ENCODE peak calls at places on chromosomes 2 and 18, in ten cellular contexts. O, C, J, M, D, Y, X, H, I and F are unnamed samples.

GRCh38 chr18:40124107-40124506 is 1830.9 kb upstream of the PIK3C3 start:
- DNase-seq in O (no peak), C (no peak), J (no peak), M (peak), D (no peak), Y (no peak), X (no peak), H (no peak), I (no peak), F (no peak)

GRCh38 chr2:232342635-232343565 is 35.7 kb upstream of the ALPP start:
- DNase-seq in O (no peak), C (no peak), J (no peak), M (no peak), D (peak), Y (no peak), X (no peak), H (no peak), I (no peak), F (no peak)

GRCh38 chr2:60826126-60826525 is 55.2 kb upstream of the REL start:
- DNase-seq in O (no peak), C (no peak), J (no peak), M (peak), D (no peak), Y (no peak), X (no peak), H (no peak), I (no peak), F (no peak)

GRCh38 chr2:58387701-58388100 is 146.6 kb upstream of the FANCL start:
- DNase-seq in O (no peak), C (no peak), J (no peak), M (peak), D (no peak), Y (no peak), X (no peak), H (no peak), I (no peak), F (no peak)

GRCh38 chr2:96119981-96120720 is 3.8 kb upstream of the ADRA2B start:
- DNase-seq in O (no peak), C (no peak), J (peak), M (no peak), D (no peak), Y (no peak), X (no peak), H (no peak), I (no peak), F (no peak)

GRCh38 chr2:219542931-219543595 is 546 bp downstream of the CHPF start:
- DNase-seq in O (peak), C (peak), J (peak), M (peak), D (no peak), Y (no peak), X (no peak), H (peak), I (no peak), F (no peak)

GRCh38 chr2:67877281-67877680 is 185.5 kb downstream of the C1D start:
- DNase-seq in O (no peak), C (no peak), J (no peak), M (no peak), D (peak), Y (no peak), X (no peak), H (no peak), I (no peak), F (peak)

GRCh38 chr18:79925656-79925979 is 25.8 kb downstream of the SLC66A2 start:
- DNase-seq in O (no peak), C (no peak), J (no peak), M (no peak), D (no peak), Y (no peak), X (no peak), H (peak), I (no peak), F (no peak)

GRCh38 chr2:241820625-241821384 is 11.8 kb downstream of the NEU4 start:
- DNase-seq in O (no peak), C (no peak), J (no peak), M (no peak), D (no peak), Y (no peak), X (no peak), H (no peak), I (no peak), F (no peak)

GRCh38 chr2:8893978-8894820 is 56.8 kb upstream of the KIDINS220 start:
- DNase-seq in O (peak), C (no peak), J (no peak), M (no peak), D (no peak), Y (no peak), X (no peak), H (no peak), I (no peak), F (no peak)

GRCh38 chr2:176003958-176004357 is 1.9 kb upstream of the LNPK start:
- DNase-seq in O (no peak), C (no peak), J (no peak), M (no peak), D (no peak), Y (no peak), X (no peak), H (no peak), I (no peak), F (no peak)